ENCODE peak calls at places on chromosomes 3 and 15, in ten cellular contexts. W is tibial nerve, P is left ventricle myocardium inferior, D is right atrium auricular region, U is heart left ventricle, S is adipocyte, Q is PC-9, L is fibroblast of lung, V is colonic mucosa, B is PC-3. I is an unnamed sample. For H3K36me3, the result is how much of the 10 kb centered on the place peaks cover.

GRCh38 chr3:31895471-31895870 is 85.6 kb downstream of the OSBPL10 start:
- DNase-seq in Q (no peak), P (no peak), D (no peak), B (no peak), W (no peak), L (peak), U (no peak), S (peak), V (no peak), I (no peak)

GRCh38 chr3:11116336-11117059 is 37.8 kb upstream of the HRH1 start:
- DNase-seq in Q (no peak), U (no peak), L (peak), P (no peak), D (no peak), S (no peak), W (no peak), B (no peak), V (no peak), I (no peak)

GRCh38 chr3:13124631-13125030 is 51.4 kb upstream of the IQSEC1 start:
- DNase-seq in B (no peak), D (no peak), V (no peak), S (no peak), U (no peak), Q (no peak), P (no peak), W (no peak), L (no peak), I (no peak)

GRCh38 chr3:133384331-133385027 is 15.4 kb upstream of the BFSP2 start:
- DNase-seq in L (peak), W (peak), P (peak), U (peak), B (peak), Q (peak), V (peak), D (peak), S (peak), I (peak)

GRCh38 chr3:39980021-39980420 is 170.6 kb downstream of the MYRIP start:
- DNase-seq in Q (no peak), D (no peak), L (no peak), V (no peak), P (no peak), W (no peak), B (no peak), U (no peak), S (no peak), I (no peak)

GRCh38 chr15:49238342-49238741 is 68.3 kb downstream of the GALK2 start:
- DNase-seq in V (no peak), B (no peak), L (peak), W (no peak), D (no peak), Q (no peak), U (no peak), P (no peak), S (peak), I (no peak)

GRCh38 chr15:81485806-81486205 is 111.8 kb upstream of the TMC3 start:
- DNase-seq in P (no peak), U (no peak), D (no peak), Q (no peak), L (no peak), S (no peak), W (no peak), B (no peak), V (no peak), I (no peak)

GRCh38 chr15:87623832-87624231 is 632.7 kb downstream of the NTRK3 start:
- DNase-seq in L (no peak), D (no peak), S (no peak), B (peak), V (no peak), W (no peak), P (no peak), Q (no peak), U (no peak), I (no peak)

GRCh38 chr15:70523192-70523591 is 240.2 kb downstream of the UACA start:
- DNase-seq in D (no peak), U (no peak), Q (no peak), S (no peak), V (no peak), L (no peak), P (no peak), W (no peak), B (no peak), I (no peak)

GRCh38 chr3:140568842-140569520 is 108.9 kb upstream of the TRIM42 start:
- DNase-seq in B (no peak), V (no peak), L (peak), P (peak), S (no peak), Q (peak), W (peak), D (no peak), U (peak), I (no peak)

GRCh38 chr3:167913218-167913902 is 177.8 kb downstream of the SERPINI1 start:
- DNase-seq in V (no peak), B (peak), L (peak), P (no peak), U (no peak), S (peak), W (peak), D (no peak), Q (no peak), I (no peak)

GRCh38 chr15:81160312-81161214 is 26.5 kb downstream of the CFAP161 start:
- DNase-seq in U (peak), S (peak), W (peak), Q (no peak), L (peak), V (no peak), P (peak), B (no peak), D (peak), I (no peak)

GRCh38 chr3:4113811-4114522 is 189.2 kb upstream of the SETMAR start:
- DNase-seq in S (no peak), Q (no peak), U (no peak), P (no peak), W (no peak), B (no peak), L (no peak), D (no peak), V (no peak), I (no peak)

GRCh38 chr3:69116897-69117296 is 5.5 kb downstream of the LMOD3 start:
- DNase-seq in V (no peak), S (no peak), W (no peak), P (no peak), U (no peak), L (no peak), B (peak), D (no peak), Q (peak), I (no peak)

GRCh38 chr3:29153811-29154210 is 127.1 kb upstream of the RBMS3 start:
- DNase-seq in U (no peak), L (no peak), P (no peak), S (no peak), W (no peak), D (no peak), B (no peak), Q (no peak), V (no peak), I (no peak)

GRCh38 chr3:113559011-113559410 is 26.7 kb downstream of the SIDT1 start:
- DNase-seq in S (no peak), Q (no peak), W (no peak), L (no peak), V (no peak), D (no peak), B (peak), U (no peak), P (no peak), I (no peak)

GRCh38 chr3:166425900-166426611 is 588.8 kb upstream of the BCHE start:
- DNase-seq in W (no peak), D (no peak), Q (no peak), B (peak), L (no peak), P (no peak), V (no peak), S (no peak), U (no peak), I (no peak)

GRCh38 chr3:178238179-178238578 is 298.1 kb upstream of the KCNMB2 start:
- DNase-seq in L (peak), D (no peak), U (no peak), V (no peak), W (no peak), S (no peak), B (peak), P (no peak), Q (no peak), I (no peak)

GRCh38 chr15:88906130-88906529 is 7.0 kb downstream of the MFGE8 start:
- DNase-seq in Q (no peak), B (no peak), L (no peak), D (no peak), V (no peak), S (no peak), P (no peak), U (no peak), W (no peak), I (no peak)
- H3K36me3 ChIP-seq in Q (under half), B (under half), L (under half), D (half or more), V (under half), S (half or more), P (half or more), U (half or more), W (under half), I (under half)

DNA sequence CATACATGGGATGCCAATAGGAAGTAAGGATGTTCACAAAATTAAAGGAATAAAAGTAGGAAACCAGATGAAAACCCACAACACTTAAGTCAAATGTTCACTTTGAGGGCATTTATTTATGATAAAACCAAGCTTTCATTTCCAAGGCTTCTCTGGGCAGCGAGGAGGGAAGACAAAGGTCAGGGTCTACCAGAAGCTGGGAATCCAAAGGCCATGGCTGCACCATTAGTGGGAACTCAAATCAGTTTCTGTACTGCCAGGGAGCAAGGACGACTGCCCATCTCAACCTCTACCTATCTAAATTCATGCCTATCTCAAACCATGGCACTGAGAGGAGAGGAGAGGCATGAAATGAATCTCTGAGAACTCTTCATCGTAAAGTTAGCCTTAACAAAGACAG is 22.6 kb downstream of the PBRM1 start:
- DNase-seq in L (no peak), W (no peak), P (no peak), B (no peak), S (no peak), Q (no peak), D (no peak), U (no peak), V (no peak), I (no peak)
- H3K36me3 ChIP-seq in L (under half), W (under half), P (half or more), B (under half), S (half or more), Q (under half), D (half or more), U (half or more), V (under half), I (under half)

DNA sequence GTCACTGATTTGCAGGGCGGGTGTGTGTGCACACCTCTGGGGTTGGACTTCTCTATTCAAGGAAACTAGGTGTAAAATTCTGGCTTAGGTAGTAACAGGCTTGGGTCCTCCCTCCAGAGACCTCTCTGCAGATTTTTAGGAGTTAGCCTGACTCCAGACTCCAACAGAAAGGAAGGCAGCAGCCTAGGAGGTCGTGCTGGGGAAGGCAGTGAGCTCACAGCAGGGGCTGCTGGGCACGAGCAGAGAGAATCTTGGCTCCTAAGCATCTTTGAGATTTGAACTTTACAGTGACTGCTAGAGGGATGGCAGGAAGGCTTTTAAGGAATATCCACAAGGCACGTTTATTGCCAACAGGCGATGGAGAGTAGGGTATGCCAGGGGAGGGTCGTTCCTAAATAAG is 612.6 kb downstream of the FOXP1 start:
- DNase-seq in L (no peak), S (no peak), U (no peak), V (no peak), Q (no peak), W (no peak), B (no peak), D (no peak), P (no peak), I (no peak)
- H3K36me3 ChIP-seq in L (under half), S (half or more), U (half or more), V (under half), Q (under half), W (under half), B (under half), D (half or more), P (half or more), I (under half)

DNA sequence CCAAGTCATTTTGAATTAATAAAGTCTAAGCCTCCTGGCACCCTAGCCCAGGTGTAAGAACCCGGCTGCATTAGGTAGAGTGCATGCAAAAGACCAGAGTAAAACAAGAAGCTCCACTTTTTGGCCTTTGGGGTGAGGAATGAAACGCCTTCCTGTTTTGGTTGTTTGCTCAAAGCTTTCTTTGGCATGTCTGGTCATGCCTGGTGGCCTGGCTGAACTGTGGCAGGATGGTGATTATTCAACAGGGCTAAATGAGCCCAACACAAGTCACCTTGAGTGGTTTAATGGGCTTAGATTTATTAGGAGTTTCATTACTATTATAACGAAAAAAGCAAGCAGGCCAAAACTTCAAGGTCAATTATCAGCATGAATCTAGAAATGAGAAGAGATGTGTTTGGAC is 40.9 kb upstream of the LDHAL6B start:
- DNase-seq in B (peak), L (peak), D (no peak), P (no peak), W (no peak), V (no peak), S (no peak), U (no peak), Q (peak), I (no peak)
- H3K36me3 ChIP-seq in B (under half), L (under half), D (under half), P (under half), W (under half), V (under half), S (under half), U (half or more), Q (under half), I (under half)

GRCh38 chr3:53097887-53098286 is 32.3 kb downstream of the RFT1 start:
- DNase-seq in V (no peak), L (no peak), W (no peak), D (no peak), S (no peak), P (no peak), B (no peak), U (no peak), Q (no peak), I (no peak)

GRCh38 chr3:53089511-53089910 is 40.7 kb downstream of the RFT1 start:
- DNase-seq in P (peak), U (peak), D (no peak), L (no peak), B (no peak), V (no peak), Q (no peak), W (no peak), S (no peak), I (no peak)

GRCh38 chr3:53092216-53092615 is 38.0 kb downstream of the RFT1 start:
- DNase-seq in D (no peak), Q (no peak), W (no peak), U (no peak), B (no peak), L (no peak), S (no peak), V (no peak), P (no peak), I (no peak)

GRCh38 chr3:53091011-53091410 is 39.2 kb downstream of the RFT1 start:
- DNase-seq in L (no peak), U (no peak), D (no peak), V (no peak), Q (no peak), S (no peak), W (no peak), B (no peak), P (no peak), I (no peak)

GRCh38 chr3:53092942-53093341 is 37.3 kb downstream of the RFT1 start:
- DNase-seq in U (no peak), B (no peak), L (no peak), W (no peak), D (no peak), V (no peak), P (no peak), S (peak), Q (no peak), I (no peak)
- H3K36me3 ChIP-seq in U (half or more), B (under half), L (under half), W (under half), D (under half), V (under half), P (half or more), S (under half), Q (under half), I (under half)

GRCh38 chr3:187042874-187043458 is 96.3 kb downstream of the RPL39L start:
- DNase-seq in U (no peak), V (no peak), W (no peak), S (no peak), D (no peak), B (no peak), P (no peak), L (no peak), Q (no peak), I (no peak)
- H3K36me3 ChIP-seq in U (under half), V (under half), W (under half), S (under half), D (under half), B (under half), P (under half), L (under half), Q (under half), I (under half)

DNA sequence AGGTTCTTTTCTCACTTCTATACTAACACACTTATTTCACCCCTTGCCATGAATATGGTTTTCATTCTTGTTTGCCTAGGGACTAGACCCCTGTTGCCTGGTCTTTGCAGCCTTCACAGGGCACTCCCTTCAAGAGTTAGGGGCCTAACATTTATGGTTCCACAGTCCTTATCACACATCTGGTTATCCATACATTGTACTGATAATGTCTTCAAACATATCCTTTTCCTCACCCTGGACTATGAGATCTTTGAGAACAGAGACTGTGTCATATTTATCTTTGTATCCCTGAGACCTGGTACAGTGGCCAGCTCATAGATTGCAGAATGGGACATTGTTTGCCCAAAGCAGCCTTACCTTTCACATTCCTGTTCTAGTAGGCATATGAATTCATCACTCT is 106.2 kb downstream of the CMSS1 start:
- DNase-seq in U (no peak), Q (no peak), V (no peak), D (no peak), P (no peak), W (no peak), S (no peak), B (no peak), L (no peak), I (no peak)
- H3K36me3 ChIP-seq in U (under half), Q (under half), V (under half), D (under half), P (under half), W (under half), S (under half), B (under half), L (under half), I (under half)

GRCh38 chr3:16319307-16319706 is 54.3 kb downstream of the OXNAD1 start:
- DNase-seq in L (no peak), Q (no peak), W (no peak), P (no peak), U (no peak), S (no peak), D (no peak), V (no peak), B (peak), I (peak)
- H3K36me3 ChIP-seq in L (under half), Q (under half), W (under half), P (half or more), U (half or more), S (half or more), D (half or more), V (under half), B (under half), I (under half)

GRCh38 chr3:45309876-45310275 is 78.5 kb upstream of the LARS2 start:
- DNase-seq in P (no peak), L (no peak), W (no peak), S (no peak), B (no peak), V (no peak), U (no peak), Q (no peak), D (no peak), I (no peak)

GRCh38 chr3:45312836-45313493 is 75.4 kb upstream of the LARS2 start:
- DNase-seq in W (no peak), L (peak), P (no peak), B (no peak), S (no peak), U (no peak), D (no peak), Q (no peak), V (no peak), I (no peak)

GRCh38 chr3:45313743-45314403 is 74.5 kb upstream of the LARS2 start:
- DNase-seq in S (no peak), B (no peak), U (no peak), Q (no peak), P (no peak), D (no peak), W (no peak), L (no peak), V (no peak), I (no peak)

GRCh38 chr3:45311327-45311726 is 77.0 kb upstream of the LARS2 start:
- DNase-seq in L (no peak), P (no peak), V (no peak), U (no peak), D (no peak), S (no peak), B (no peak), W (no peak), Q (no peak), I (no peak)

GRCh38 chr3:45311953-45312795 is 76.2 kb upstream of the LARS2 start:
- DNase-seq in L (peak), S (no peak), P (no peak), D (no peak), V (no peak), U (no peak), B (peak), Q (no peak), W (no peak), I (no peak)
- H3K36me3 ChIP-seq in L (under half), S (under half), P (under half), D (under half), V (under half), U (under half), B (under half), Q (under half), W (under half), I (under half)